ENCODE peak calls at places on chromosomes 7 and 10, in ten cellular contexts. One of them, this sample, is unnamed.

GRCh38 chr10:11610855-11611247 is 599 bp downstream of the USP6NL start:
- DNase-seq in stimulated activated CD4-positive, alpha-beta T cell treated with anti-CD3 and anti-CD28 coated beads, Interleukin-1b, Interleukin-23, amount 100 ng/mL, for 48 hours: peak
- DNase-seq in Karpas-422: peak
- DNase-seq in right lobe of liver: peak
- DNase-seq in AG09319: peak
- DNase-seq in head of caudate nucleus: peak
- DNase-seq in NCI-H2081: no peak
- DNase-seq in hippocampal formation: no peak
- DNase-seq in ecto neural progenitor cell: peak
- DNase-seq in CD8-positive, alpha-beta T cell: peak
- DNase-seq in this sample: peak

GRCh38 chr7:74038194-74038961 is 10.4 kb downstream of the ELN start:
- DNase-seq in head of caudate nucleus: no peak
- DNase-seq in hippocampal formation: no peak
- DNase-seq in AG09319: no peak
- DNase-seq in CD8-positive, alpha-beta T cell: no peak
- DNase-seq in ecto neural progenitor cell: peak
- DNase-seq in right lobe of liver: no peak
- DNase-seq in NCI-H2081: no peak
- DNase-seq in stimulated activated CD4-positive, alpha-beta T cell treated with anti-CD3 and anti-CD28 coated beads, Interleukin-1b, Interleukin-23, amount 100 ng/mL, for 48 hours: no peak
- DNase-seq in Karpas-422: no peak
- DNase-seq in this sample: no peak

GRCh38 chr10:22420787-22421517 is 75.7 kb downstream of the SPAG6 start:
- DNase-seq in right lobe of liver: no peak
- DNase-seq in Karpas-422: peak
- DNase-seq in AG09319: no peak
- DNase-seq in stimulated activated CD4-positive, alpha-beta T cell treated with anti-CD3 and anti-CD28 coated beads, Interleukin-1b, Interleukin-23, amount 100 ng/mL, for 48 hours: no peak
- DNase-seq in head of caudate nucleus: no peak
- DNase-seq in CD8-positive, alpha-beta T cell: no peak
- DNase-seq in hippocampal formation: no peak
- DNase-seq in ecto neural progenitor cell: no peak
- DNase-seq in NCI-H2081: no peak
- DNase-seq in this sample: no peak

GRCh38 chr10:74058071-74058470 is 60.2 kb downstream of the VCL start:
- DNase-seq in AG09319: no peak
- DNase-seq in NCI-H2081: no peak
- DNase-seq in CD8-positive, alpha-beta T cell: no peak
- DNase-seq in head of caudate nucleus: no peak
- DNase-seq in ecto neural progenitor cell: no peak
- DNase-seq in Karpas-422: no peak
- DNase-seq in right lobe of liver: no peak
- DNase-seq in hippocampal formation: no peak
- DNase-seq in stimulated activated CD4-positive, alpha-beta T cell treated with anti-CD3 and anti-CD28 coated beads, Interleukin-1b, Interleukin-23, amount 100 ng/mL, for 48 hours: no peak
- DNase-seq in this sample: no peak

GRCh38 chr10:44498222-44498621 is 113.3 kb upstream of the CXCL12 start:
- DNase-seq in Karpas-422: no peak
- DNase-seq in hippocampal formation: no peak
- DNase-seq in AG09319: no peak
- DNase-seq in right lobe of liver: no peak
- DNase-seq in CD8-positive, alpha-beta T cell: no peak
- DNase-seq in stimulated activated CD4-positive, alpha-beta T cell treated with anti-CD3 and anti-CD28 coated beads, Interleukin-1b, Interleukin-23, amount 100 ng/mL, for 48 hours: no peak
- DNase-seq in ecto neural progenitor cell: no peak
- DNase-seq in head of caudate nucleus: no peak
- DNase-seq in NCI-H2081: no peak
- DNase-seq in this sample: no peak

GRCh38 chr10:104127411-104127810 is 5.4 kb downstream of the SFR1 start:
- DNase-seq in Karpas-422: peak
- DNase-seq in hippocampal formation: no peak
- DNase-seq in right lobe of liver: no peak
- DNase-seq in ecto neural progenitor cell: peak
- DNase-seq in NCI-H2081: no peak
- DNase-seq in stimulated activated CD4-positive, alpha-beta T cell treated with anti-CD3 and anti-CD28 coated beads, Interleukin-1b, Interleukin-23, amount 100 ng/mL, for 48 hours: no peak
- DNase-seq in AG09319: no peak
- DNase-seq in CD8-positive, alpha-beta T cell: peak
- DNase-seq in head of caudate nucleus: peak
- DNase-seq in this sample: peak

GRCh38 chr7:99036531-99037175 is 107.3 kb downstream of the SMURF1 start:
- DNase-seq in hippocampal formation: peak
- DNase-seq in stimulated activated CD4-positive, alpha-beta T cell treated with anti-CD3 and anti-CD28 coated beads, Interleukin-1b, Interleukin-23, amount 100 ng/mL, for 48 hours: no peak
- DNase-seq in Karpas-422: peak
- DNase-seq in NCI-H2081: no peak
- DNase-seq in ecto neural progenitor cell: peak
- DNase-seq in CD8-positive, alpha-beta T cell: no peak
- DNase-seq in right lobe of liver: no peak
- DNase-seq in AG09319: no peak
- DNase-seq in head of caudate nucleus: peak
- DNase-seq in this sample: peak

GRCh38 chr7:140631602-140632001 is 9.0 kb downstream of the DENND2A start:
- DNase-seq in head of caudate nucleus: no peak
- DNase-seq in AG09319: no peak
- DNase-seq in ecto neural progenitor cell: no peak
- DNase-seq in Karpas-422: no peak
- DNase-seq in NCI-H2081: no peak
- DNase-seq in hippocampal formation: no peak
- DNase-seq in right lobe of liver: no peak
- DNase-seq in stimulated activated CD4-positive, alpha-beta T cell treated with anti-CD3 and anti-CD28 coated beads, Interleukin-1b, Interleukin-23, amount 100 ng/mL, for 48 hours: no peak
- DNase-seq in CD8-positive, alpha-beta T cell: no peak
- DNase-seq in this sample: no peak

GRCh38 chr7:123929620-123930019 is 4.6 kb downstream of the SPAM1 start:
- DNase-seq in NCI-H2081: no peak
- DNase-seq in hippocampal formation: no peak
- DNase-seq in AG09319: no peak
- DNase-seq in stimulated activated CD4-positive, alpha-beta T cell treated with anti-CD3 and anti-CD28 coated beads, Interleukin-1b, Interleukin-23, amount 100 ng/mL, for 48 hours: no peak
- DNase-seq in head of caudate nucleus: no peak
- DNase-seq in right lobe of liver: no peak
- DNase-seq in Karpas-422: no peak
- DNase-seq in ecto neural progenitor cell: no peak
- DNase-seq in CD8-positive, alpha-beta T cell: no peak
- DNase-seq in this sample: no peak

GRCh38 chr10:110717830-110718595 is 73.9 kb downstream of the RBM20 start:
- DNase-seq in head of caudate nucleus: peak
- DNase-seq in AG09319: no peak
- DNase-seq in hippocampal formation: no peak
- DNase-seq in stimulated activated CD4-positive, alpha-beta T cell treated with anti-CD3 and anti-CD28 coated beads, Interleukin-1b, Interleukin-23, amount 100 ng/mL, for 48 hours: no peak
- DNase-seq in ecto neural progenitor cell: no peak
- DNase-seq in Karpas-422: peak
- DNase-seq in right lobe of liver: no peak
- DNase-seq in NCI-H2081: no peak
- DNase-seq in CD8-positive, alpha-beta T cell: no peak
- DNase-seq in this sample: peak

GRCh38 chr10:14936584-14936983 is 17.3 kb downstream of the DCLRE1C start:
- DNase-seq in head of caudate nucleus: no peak
- DNase-seq in NCI-H2081: no peak
- DNase-seq in ecto neural progenitor cell: no peak
- DNase-seq in AG09319: no peak
- DNase-seq in hippocampal formation: no peak
- DNase-seq in stimulated activated CD4-positive, alpha-beta T cell treated with anti-CD3 and anti-CD28 coated beads, Interleukin-1b, Interleukin-23, amount 100 ng/mL, for 48 hours: no peak
- DNase-seq in Karpas-422: peak
- DNase-seq in right lobe of liver: no peak
- DNase-seq in CD8-positive, alpha-beta T cell: no peak
- DNase-seq in this sample: no peak

GRCh38 chr7:43072530-43072929 is 39.9 kb upstream of the HECW1 start:
- DNase-seq in head of caudate nucleus: no peak
- DNase-seq in right lobe of liver: no peak
- DNase-seq in Karpas-422: no peak
- DNase-seq in CD8-positive, alpha-beta T cell: no peak
- DNase-seq in AG09319: no peak
- DNase-seq in ecto neural progenitor cell: no peak
- DNase-seq in NCI-H2081: no peak
- DNase-seq in hippocampal formation: no peak
- DNase-seq in stimulated activated CD4-positive, alpha-beta T cell treated with anti-CD3 and anti-CD28 coated beads, Interleukin-1b, Interleukin-23, amount 100 ng/mL, for 48 hours: no peak
- DNase-seq in this sample: no peak

GRCh38 chr7:9453521-9453920 is 1020.1 kb downstream of the NXPH1 start:
- DNase-seq in head of caudate nucleus: no peak
- DNase-seq in NCI-H2081: no peak
- DNase-seq in hippocampal formation: no peak
- DNase-seq in stimulated activated CD4-positive, alpha-beta T cell treated with anti-CD3 and anti-CD28 coated beads, Interleukin-1b, Interleukin-23, amount 100 ng/mL, for 48 hours: no peak
- DNase-seq in ecto neural progenitor cell: no peak
- DNase-seq in right lobe of liver: no peak
- DNase-seq in AG09319: no peak
- DNase-seq in CD8-positive, alpha-beta T cell: no peak
- DNase-seq in Karpas-422: no peak
- DNase-seq in this sample: no peak

GRCh38 chr7:29243777-29244655 is 49.4 kb downstream of the CHN2 start:
- DNase-seq in AG09319: no peak
- DNase-seq in head of caudate nucleus: no peak
- DNase-seq in hippocampal formation: no peak
- DNase-seq in stimulated activated CD4-positive, alpha-beta T cell treated with anti-CD3 and anti-CD28 coated beads, Interleukin-1b, Interleukin-23, amount 100 ng/mL, for 48 hours: peak
- DNase-seq in NCI-H2081: no peak
- DNase-seq in ecto neural progenitor cell: no peak
- DNase-seq in Karpas-422: peak
- DNase-seq in CD8-positive, alpha-beta T cell: peak
- DNase-seq in right lobe of liver: no peak
- DNase-seq in this sample: peak

GRCh38 chr7:92343719-92344118 is 97.9 kb downstream of the ANKIB1 start:
- DNase-seq in head of caudate nucleus: no peak
- DNase-seq in NCI-H2081: no peak
- DNase-seq in Karpas-422: no peak
- DNase-seq in CD8-positive, alpha-beta T cell: no peak
- DNase-seq in hippocampal formation: no peak
- DNase-seq in AG09319: no peak
- DNase-seq in stimulated activated CD4-positive, alpha-beta T cell treated with anti-CD3 and anti-CD28 coated beads, Interleukin-1b, Interleukin-23, amount 100 ng/mL, for 48 hours: no peak
- DNase-seq in right lobe of liver: no peak
- DNase-seq in ecto neural progenitor cell: no peak
- DNase-seq in this sample: no peak

GRCh38 chr7:151754142-151754590 is 122.7 kb downstream of the PRKAG2 start:
- DNase-seq in AG09319: peak
- DNase-seq in stimulated activated CD4-positive, alpha-beta T cell treated with anti-CD3 and anti-CD28 coated beads, Interleukin-1b, Interleukin-23, amount 100 ng/mL, for 48 hours: no peak
- DNase-seq in head of caudate nucleus: peak
- DNase-seq in NCI-H2081: peak
- DNase-seq in ecto neural progenitor cell: peak
- DNase-seq in hippocampal formation: no peak
- DNase-seq in right lobe of liver: peak
- DNase-seq in CD8-positive, alpha-beta T cell: no peak
- DNase-seq in Karpas-422: peak
- DNase-seq in this sample: peak

GRCh38 chr10:3990307-3990706 is 205.3 kb upstream of the KLF6 start:
- DNase-seq in ecto neural progenitor cell: no peak
- DNase-seq in head of caudate nucleus: no peak
- DNase-seq in AG09319: no peak
- DNase-seq in hippocampal formation: no peak
- DNase-seq in Karpas-422: no peak
- DNase-seq in NCI-H2081: no peak
- DNase-seq in CD8-positive, alpha-beta T cell: no peak
- DNase-seq in stimulated activated CD4-positive, alpha-beta T cell treated with anti-CD3 and anti-CD28 coated beads, Interleukin-1b, Interleukin-23, amount 100 ng/mL, for 48 hours: no peak
- DNase-seq in right lobe of liver: no peak
- DNase-seq in this sample: no peak